ENCODE peak calls at places on chromosomes 2 and 18, in seven cellular contexts. R, B, D, I, J, P and W are unnamed samples.

GRCh38 chr2:146701183-146701582 is 1143.6 kb upstream of the ACVR2A start:
- DNase-seq in I (no peak), D (no peak), R (no peak), B (peak), J (no peak), P (no peak), W (no peak)

GRCh38 chr2:24930768-24931167 is 10.7 kb upstream of the ADCY3 start:
- DNase-seq in R (no peak), D (no peak), P (no peak), I (no peak), B (peak), J (no peak), W (no peak)

GRCh38 chr2:10135296-10136089 is 13.0 kb downstream of the RRM2 start:
- DNase-seq in R (no peak), I (no peak), P (no peak), D (no peak), J (no peak), B (no peak), W (no peak)

GRCh38 chr2:144624451-144624850 is 104.5 kb upstream of the ZEB2 start:
- DNase-seq in I (no peak), D (no peak), P (no peak), J (no peak), R (no peak), B (no peak), W (no peak)

GRCh38 chr2:178506524-178506923 is 26.3 kb downstream of the PLEKHA3 start:
- DNase-seq in P (no peak), J (no peak), D (no peak), B (no peak), R (no peak), I (no peak), W (no peak)

GRCh38 chr2:218375212-218375611 is 6.9 kb upstream of the SLC11A1 start:
- DNase-seq in J (no peak), B (no peak), D (no peak), I (no peak), P (no peak), R (no peak), W (no peak)

GRCh38 chr18:59022167-59022945 is 117.3 kb upstream of the SEC11C start:
- DNase-seq in I (no peak), P (no peak), J (no peak), R (no peak), B (no peak), D (peak), W (peak)

GRCh38 chr2:117856415-117857210 is 42.1 kb downstream of the DDX18 start:
- DNase-seq in B (no peak), P (no peak), D (no peak), J (peak), I (peak), R (no peak), W (peak)

GRCh38 chr2:165804719-165805118 is 10.7 kb upstream of the GALNT3 start:
- DNase-seq in J (no peak), R (no peak), I (no peak), B (no peak), P (no peak), D (no peak), W (no peak)

GRCh38 chr2:120952318-120952717 is 216.7 kb downstream of the GLI2 start:
- DNase-seq in R (no peak), P (no peak), B (no peak), J (no peak), D (no peak), I (no peak), W (no peak)

GRCh38 chr2:190649798-190650390 is 1.0 kb downstream of the NAB1 start:
- DNase-seq in D (no peak), R (no peak), J (no peak), B (no peak), P (peak), I (no peak), W (no peak)

GRCh38 chr2:218286570-218287459 is 5.5 kb downstream of the TMBIM1 start:
- DNase-seq in I (peak), J (peak), B (peak), P (peak), D (peak), R (no peak), W (peak)

GRCh38 chr2:73998933-73999332 is 14.2 kb downstream of the TET3 start:
- DNase-seq in D (no peak), P (no peak), B (peak), R (no peak), I (no peak), J (no peak), W (no peak)

GRCh38 chr2:173001664-173002604 is 73.7 kb upstream of the MAP3K20 start:
- DNase-seq in P (peak), R (no peak), J (no peak), I (no peak), D (peak), B (no peak), W (no peak)

GRCh38 chr2:105796791-105797190 is 52.1 kb downstream of the NCK2 start:
- DNase-seq in R (no peak), P (no peak), J (no peak), D (no peak), B (peak), I (no peak), W (no peak)

GRCh38 chr2:235055891-235056516 is 104.2 kb downstream of the SH3BP4 start:
- DNase-seq in B (no peak), R (no peak), P (no peak), D (no peak), I (no peak), J (peak), W (no peak)

GRCh38 chr18:51614033-51614432 is 416.6 kb upstream of the MEX3C start:
- DNase-seq in R (no peak), D (no peak), P (no peak), J (no peak), B (no peak), I (no peak), W (no peak)

GRCh38 chr2:10331033-10331701 is 28.5 kb downstream of the HPCAL1 start:
- DNase-seq in J (peak), P (peak), I (no peak), B (peak), R (no peak), D (no peak), W (no peak)

GRCh38 chr2:219230201-219230540 is 565 bp downstream of the ANKZF1 start:
- DNase-seq in R (no peak), P (peak), B (peak), I (no peak), D (peak), J (no peak), W (no peak)

GRCh38 chr18:7844418-7844817 is 277.3 kb downstream of the PTPRM start:
- DNase-seq in B (no peak), D (no peak), R (no peak), P (no peak), I (no peak), J (no peak), W (no peak)

GRCh38 chr2:236449167-236449586 is 120.4 kb upstream of the ACKR3 start:
- DNase-seq in I (no peak), D (no peak), P (no peak), B (no peak), R (no peak), J (no peak), W (no peak)

GRCh38 chr2:240350006-240350355 is 85.5 kb upstream of the GPC1 start:
- DNase-seq in B (no peak), D (peak), I (no peak), P (no peak), R (no peak), J (no peak), W (no peak)

GRCh38 chr2:218317232-218317630 is 24.9 kb upstream of the TMBIM1 start:
- DNase-seq in P (no peak), I (no peak), B (no peak), R (no peak), D (no peak), J (no peak), W (no peak)

GRCh38 chr2:28021898-28022297 is 131.4 kb downstream of the BABAM2 start:
- DNase-seq in R (no peak), J (no peak), I (no peak), B (no peak), P (no peak), D (no peak), W (no peak)

GRCh38 chr2:29219374-29219773 is 104.2 kb downstream of the CLIP4 start:
- DNase-seq in R (no peak), I (no peak), D (no peak), J (no peak), P (no peak), B (no peak), W (no peak)

GRCh38 chr2:172964511-172964910 is 111.1 kb upstream of the MAP3K20 start:
- DNase-seq in R (no peak), I (no peak), P (no peak), B (no peak), D (no peak), J (no peak), W (no peak)

GRCh38 chr18:23237524-23238151 is 102.4 kb downstream of the CABLES1 start:
- DNase-seq in D (peak), P (no peak), J (no peak), I (no peak), B (peak), R (no peak), W (no peak)

GRCh38 chr2:219691551-219691950 is 64.1 kb downstream of the SLC4A3 start:
- DNase-seq in R (no peak), P (no peak), I (no peak), J (no peak), B (no peak), D (no peak), W (no peak)

GRCh38 chr2:128305555-128306080 is 13.1 kb downstream of the HS6ST1 start:
- DNase-seq in P (no peak), I (no peak), D (no peak), R (no peak), J (no peak), B (no peak), W (no peak)

GRCh38 chr18:31876707-31877106 is 66.2 kb downstream of the TRAPPC8 start:
- DNase-seq in P (no peak), R (no peak), B (no peak), D (no peak), I (no peak), J (no peak), W (no peak)

GRCh38 chr2:96099861-96100798 is 16.2 kb downstream of the ADRA2B start:
- DNase-seq in D (peak), R (peak), J (no peak), P (no peak), B (no peak), I (no peak), W (no peak)

GRCh38 chr2:95387358-95387757 is 15.2 kb upstream of the FAHD2A start:
- DNase-seq in D (no peak), P (no peak), B (no peak), I (no peak), R (no peak), J (no peak), W (no peak)

DNA sequence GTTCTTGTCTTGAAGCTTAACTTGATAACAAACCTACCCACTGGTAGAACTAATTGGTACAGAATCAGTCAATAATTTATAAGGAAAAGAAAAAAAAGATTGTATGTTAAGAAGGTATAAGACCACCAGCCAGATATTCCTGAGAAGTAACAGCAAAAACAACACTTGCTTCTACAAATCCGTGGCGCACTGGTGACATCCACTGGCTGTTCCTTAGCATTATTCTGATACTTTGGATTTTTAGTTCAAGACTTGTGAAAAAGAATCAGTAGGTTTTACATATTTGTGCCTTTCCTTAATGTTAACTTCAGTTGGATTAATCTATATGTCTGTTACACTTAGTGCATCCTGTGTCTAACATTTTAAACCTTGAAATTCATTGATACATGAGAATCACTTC is 141.8 kb downstream of the GRB14 start:
- DNase-seq in D (peak), P (no peak), R (no peak), J (peak), I (no peak), B (peak), W (no peak)
- TF ChIP-seq CTCF in D (no peak), P (no peak), R (peak), J (peak), I (peak), B (no peak), W (peak)

DNA sequence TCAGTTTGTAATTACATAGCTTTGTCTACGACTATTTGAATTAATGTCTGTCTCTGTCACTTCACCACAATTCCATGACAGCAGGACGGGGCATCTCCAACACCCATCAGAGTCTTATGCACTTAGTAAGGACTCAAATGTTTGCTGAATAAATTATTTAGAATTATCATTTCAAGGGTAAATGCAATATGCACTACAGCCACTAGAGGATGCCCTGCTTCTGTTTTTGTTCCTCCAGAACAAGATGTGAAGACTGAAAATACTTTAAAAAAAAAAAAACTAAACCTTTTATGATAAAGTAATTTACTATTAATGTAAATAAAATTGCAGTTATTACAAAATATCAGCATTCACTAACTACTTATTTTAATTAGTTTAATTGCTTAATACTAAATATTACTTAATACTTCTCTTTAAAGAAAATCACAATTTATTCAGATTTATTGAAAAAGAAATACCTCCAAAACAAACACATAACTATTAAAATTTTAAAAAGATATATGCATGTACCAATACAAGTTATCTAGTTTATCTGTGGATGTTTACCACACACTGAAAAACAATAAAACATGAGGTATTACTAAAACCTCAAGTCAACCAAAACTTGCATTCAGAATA is 3.2 kb downstream of the PIGN start:
- DNase-seq in R (no peak), P (peak), B (peak), I (peak), D (no peak), J (peak), W (no peak)
- TF ChIP-seq CTCF in R (peak), P (peak), B (peak), I (peak), D (peak), J (peak), W (peak)

DNA sequence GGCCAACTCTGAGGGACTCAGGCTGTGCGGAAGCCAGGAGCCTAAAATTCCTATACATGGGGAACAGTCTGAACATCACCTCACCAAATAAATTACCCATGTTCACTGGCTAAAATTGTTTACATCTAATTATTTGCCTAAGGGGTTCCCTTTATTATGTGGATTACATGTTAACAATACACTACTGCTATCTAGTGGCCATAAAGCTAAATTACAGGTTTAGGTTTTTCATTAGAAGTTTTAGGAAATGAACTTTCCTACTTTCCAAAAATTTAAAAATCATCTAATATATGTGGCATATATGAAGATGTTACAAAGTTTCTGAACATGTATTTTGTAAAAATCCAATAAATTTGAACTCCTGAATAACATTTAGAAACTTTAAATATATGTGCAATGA is 40.3 kb downstream of the PLA2R1 start:
- DNase-seq in J (no peak), I (no peak), D (no peak), P (no peak), R (no peak), B (no peak), W (no peak)
- TF ChIP-seq CTCF in J (peak), I (peak), D (no peak), P (no peak), R (peak), B (peak), W (peak)

GRCh38 chr2:77521931-77522470 is at the start of gene LRRTM4:
- DNase-seq in B (no peak), D (no peak), P (no peak), I (no peak), J (no peak), R (no peak), W (no peak)
- TF ChIP-seq CTCF in B (no peak), D (no peak), P (no peak), I (no peak), J (no peak), R (peak), W (no peak)